ENCODE peak calls at places on chromosomes 16 and 17, in five cellular contexts. Z is body of pancreas, F is erythroblast, Y is ovary, H is lower leg skin. O is an unnamed sample.

GRCh38 chr17:45006927-45007461 is 38.9 kb upstream of the C1QL1 start:
- DNase-seq in Z (no peak), F (no peak), Y (no peak), H (no peak), O (no peak)

GRCh38 chr17:77464988-77465357 is 324.2 kb downstream of the SEC14L1 start:
- DNase-seq in Z (no peak), F (no peak), Y (no peak), H (no peak), O (no peak)

GRCh38 chr17:13428611-13429042 is 173.1 kb downstream of the HS3ST3A1 start:
- DNase-seq in Z (no peak), F (no peak), Y (no peak), H (no peak), O (no peak)

GRCh38 chr16:4465977-4466779 is 8.2 kb downstream of the NMRAL1 start:
- DNase-seq in Z (peak; percentile 46), F (no peak), Y (no peak), H (no peak), O (no peak)

GRCh38 chr17:40791808-40792436 is 7.8 kb downstream of the KRT28 start:
- DNase-seq in Z (no peak), F (no peak), Y (no peak), H (no peak), O (no peak)

GRCh38 chr16:4435668-4436067 is 10.0 kb downstream of the DNAJA3 start:
- DNase-seq in Z (no peak), F (no peak), Y (no peak), H (no peak), O (no peak)

GRCh38 chr17:72962099-72962498 is 130.4 kb downstream of the SLC39A11 start:
- DNase-seq in Z (no peak), F (no peak), Y (no peak), H (no peak), O (no peak)

GRCh38 chr16:50268352-50268751 is 2.0 kb downstream of the ADCY7 start:
- DNase-seq in Z (no peak), F (peak; percentile 60), Y (no peak), H (no peak), O (no peak)

GRCh38 chr17:27158390-27158789 is 135.5 kb upstream of the WSB1 start:
- DNase-seq in Z (no peak), F (no peak), Y (peak; percentile 13), H (peak; percentile 32), O (no peak)

GRCh38 chr16:57541754-57542435 is 548 bp upstream of the ADGRG5 start:
- DNase-seq in Z (no peak), F (no peak), Y (peak; percentile 10), H (peak; percentile 52), O (no peak)

GRCh38 chr17:82082456-82082855 is 15.6 kb downstream of the FASN start:
- DNase-seq in Z (no peak), F (no peak), Y (no peak), H (no peak), O (no peak)
- TF ChIP-seq POLR2A in Z (no peak), F (no peak), Y (no peak), H (no peak), O (no peak)

DNA sequence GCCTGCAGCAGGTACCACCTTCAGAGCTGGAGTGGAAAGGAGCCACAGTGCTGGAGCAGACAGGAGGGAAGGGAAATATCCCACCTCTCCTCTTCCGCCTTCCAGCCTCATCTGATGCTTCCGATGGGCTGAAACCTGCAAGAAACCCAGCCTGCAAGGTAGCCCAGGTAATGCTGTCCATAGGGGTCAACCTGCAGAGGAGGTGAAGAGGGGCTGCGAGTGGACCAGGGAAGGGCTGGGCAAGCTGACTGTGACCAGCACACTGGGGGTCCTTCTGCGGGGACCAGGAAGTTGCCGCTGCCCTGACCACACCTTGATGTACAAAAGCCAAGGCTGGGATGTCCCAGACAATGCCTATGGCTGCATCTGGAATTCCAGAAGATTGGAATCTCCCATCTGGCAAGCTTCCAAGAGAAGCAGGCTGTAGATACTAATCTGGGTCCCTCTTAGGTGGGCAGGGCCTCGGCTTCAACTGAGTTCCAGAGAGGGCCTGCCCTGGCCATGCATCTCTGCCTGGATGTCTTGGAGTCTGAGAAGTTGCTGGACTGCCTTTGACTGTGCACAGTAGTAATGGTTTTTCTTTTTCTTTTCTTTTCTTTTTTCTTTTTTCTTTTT is 5.8 kb downstream of the FOXL1 start:
- DNase-seq in Z (no peak), F (no peak), Y (no peak), H (peak; percentile 64), O (no peak)
- TF ChIP-seq POLR2A in Z (no peak), F (no peak), Y (no peak), H (no peak), O (no peak)

GRCh38 chr17:74612046-74612445 is 11.5 kb downstream of the CD300E start:
- DNase-seq in Z (no peak), F (no peak), Y (no peak), H (no peak), O (no peak)
- TF ChIP-seq POLR2A in Z (no peak), F (no peak), Y (no peak), H (no peak), O (no peak)

GRCh38 chr16:14026572-14026971 is 44.5 kb upstream of the MRTFB start:
- DNase-seq in Z (no peak), F (no peak), Y (no peak), H (no peak), O (no peak)
- TF ChIP-seq POLR2A in Z (no peak), F (no peak), Y (no peak), H (no peak), O (no peak)